ENCODE peak calls at places on chromosomes 4 and X, in seven cellular contexts. N is epithelial cell of prostate; B is NAMALWA; J is stimulated activated CD4-positive, alpha-beta T cell treated with anti-CD3 and anti-CD28 coated beads, Interleukin-4, amount 100 ng/mL, for 4 hours; A is right atrium auricular region; Z is stimulated activated CD8-positive, alpha-beta memory T cell treated with anti-CD3 and anti-CD28 coated beads, Interleukin-7, amount 100 ng/mL, for 24 hours; F is activated T-cell treated with anti-CD3 and anti-CD28 coated beads for 1 hour. Y is an unnamed sample.

GRCh38 chr4:181821039-181822004 is 421.9 kb upstream of the TENM3 start:
- DNase-seq in A (no peak), Z (no peak), N (peak), J (no peak), F (no peak), B (no peak), Y (no peak)

GRCh38 chrX:47217121-47217851 is 1.2 kb upstream of the CDK16 start:
- DNase-seq in N (no peak), B (peak), F (no peak), J (peak), A (no peak), Z (no peak), Y (no peak)

GRCh38 chr4:42632653-42633382 is 24.1 kb downstream of the ATP8A1 start:
- DNase-seq in Z (no peak), A (no peak), F (no peak), B (no peak), J (no peak), N (no peak), Y (no peak)

GRCh38 chrX:2696698-2697215 is 5.7 kb downstream of the CD99 start:
- DNase-seq in B (peak), J (peak), A (no peak), F (peak), Z (no peak), N (peak), Y (no peak)

GRCh38 chr4:4225915-4226605 is 669 bp downstream of the OTOP1 start:
- DNase-seq in Z (no peak), J (no peak), F (no peak), A (no peak), B (no peak), N (no peak), Y (no peak)

GRCh38 chr4:75376543-75376942 is 137.7 kb downstream of the RCHY1 start:
- DNase-seq in J (no peak), B (no peak), A (no peak), N (no peak), F (no peak), Z (no peak), Y (no peak)

GRCh38 chr4:116122131-116122530 is 963.2 kb downstream of the TRAM1L1 start:
- DNase-seq in N (peak), J (no peak), F (no peak), Z (no peak), A (no peak), B (no peak), Y (no peak)

GRCh38 chr4:4386736-4387392 is at the start of gene NSG1:
- DNase-seq in F (peak), A (no peak), Z (no peak), B (no peak), N (peak), J (peak), Y (peak)

GRCh38 chr4:183861426-183861825 is 43.7 kb upstream of the STOX2 start:
- DNase-seq in N (no peak), J (no peak), F (no peak), Z (no peak), A (no peak), B (no peak), Y (no peak)

GRCh38 chr4:14695411-14695810 is 306.9 kb upstream of the CPEB2 start:
- DNase-seq in J (no peak), B (no peak), N (no peak), F (no peak), A (no peak), Z (no peak), Y (no peak)

GRCh38 chr4:165627128-165627527 is 245.9 kb upstream of the TLL1 start:
- DNase-seq in A (no peak), F (no peak), B (no peak), Z (no peak), N (no peak), J (no peak), Y (no peak)

GRCh38 chr4:105274504-105274903 is 127.8 kb downstream of the TET2 start:
- DNase-seq in B (no peak), N (no peak), A (no peak), Z (no peak), F (no peak), J (no peak), Y (no peak)

GRCh38 chr4:16237715-16238114 is 11.4 kb upstream of the TAPT1 start:
- DNase-seq in Z (no peak), B (no peak), J (no peak), A (no peak), N (no peak), F (no peak), Y (no peak)

GRCh38 chrX:84118769-84119168 is 69.2 kb downstream of the RPS6KA6 start:
- DNase-seq in Z (no peak), B (no peak), J (no peak), N (peak), F (no peak), A (no peak), Y (no peak)

GRCh38 chr4:39636786-39637185 is 1.9 kb downstream of the SMIM14 start:
- DNase-seq in N (no peak), F (no peak), B (peak), J (no peak), A (no peak), Z (no peak), Y (no peak)

GRCh38 chrX:138638996-138639395 is 72.5 kb downstream of the FGF13 start:
- DNase-seq in Z (no peak), N (no peak), B (no peak), A (no peak), F (no peak), J (no peak), Y (no peak)

GRCh38 chrX:107716045-107716684 is 59.4 kb downstream of the TSC22D3 start:
- DNase-seq in B (no peak), A (no peak), N (no peak), F (no peak), J (no peak), Z (no peak), Y (peak)

GRCh38 chrX:102067966-102068723 is 57.3 kb upstream of the TCEAL2 start:
- DNase-seq in A (no peak), B (peak), F (no peak), N (no peak), J (no peak), Z (no peak), Y (no peak)

GRCh38 chrX:78747471-78747870 is at the start of gene LPAR4:
- DNase-seq in Z (no peak), F (no peak), J (no peak), A (no peak), B (no peak), N (no peak), Y (no peak)

GRCh38 chr4:38387348-38387747 is 276.7 kb upstream of the KLF3 start:
- DNase-seq in B (no peak), N (no peak), A (peak), J (no peak), F (no peak), Z (no peak), Y (no peak)

GRCh38 chrX:11499076-11500044 is 166.4 kb downstream of the ARHGAP6 start:
- DNase-seq in B (no peak), F (no peak), N (no peak), J (no peak), Z (no peak), A (no peak), Y (no peak)

GRCh38 chrX:153794897-153795816 is 689 bp downstream of the SSR4 start:
- DNase-seq in B (no peak), N (no peak), A (no peak), J (peak), Z (peak), F (peak), Y (no peak)

GRCh38 chrX:8084023-8084422 is 87.0 kb downstream of the VCX2 start:
- DNase-seq in N (no peak), B (no peak), F (no peak), J (no peak), A (no peak), Z (no peak), Y (no peak)

GRCh38 chrX:73913580-73913979 is 350.6 kb downstream of the CHIC1 start:
- DNase-seq in A (no peak), B (no peak), F (no peak), J (no peak), Z (no peak), N (no peak), Y (no peak)

GRCh38 chrX:153353416-153353815 is 19.5 kb downstream of the ZNF275 start:
- DNase-seq in A (no peak), B (no peak), Z (no peak), N (no peak), J (no peak), F (no peak), Y (no peak)

GRCh38 chr4:121736735-121737351 is 28.1 kb downstream of the SMIM43 start:
- DNase-seq in F (no peak), J (no peak), B (peak), Z (no peak), N (no peak), A (no peak), Y (no peak)

GRCh38 chr4:186200436-186201409 is 9.4 kb downstream of the CYP4V2 start:
- DNase-seq in J (no peak), Z (no peak), B (no peak), N (no peak), A (no peak), F (no peak), Y (no peak)

GRCh38 chrX:17635231-17635630 is 102.1 kb upstream of the SCML1 start:
- DNase-seq in N (no peak), B (peak), J (no peak), A (no peak), Z (no peak), F (no peak), Y (no peak)

GRCh38 chrX:12239356-12240082 is 101.2 kb downstream of the FRMPD4 start:
- DNase-seq in F (no peak), J (no peak), B (no peak), A (no peak), Z (no peak), N (no peak), Y (no peak)

GRCh38 chr4:171621646-171622045 is 191.6 kb upstream of the GALNTL6 start:
- DNase-seq in F (no peak), A (no peak), Z (no peak), B (no peak), N (no peak), J (no peak), Y (no peak)

GRCh38 chrX:37627602-37628001 is 56.1 kb downstream of the LANCL3 start:
- DNase-seq in B (no peak), Z (no peak), J (no peak), A (no peak), N (peak), F (no peak), Y (no peak)

GRCh38 chr4:40629401-40630334 is at the start of gene RBM47:
- DNase-seq in N (no peak), A (no peak), B (no peak), J (peak), Z (no peak), F (peak), Y (no peak)

GRCh38 chr4:128354205-128354821 is 66.7 kb upstream of the PGRMC2 start:
- DNase-seq in B (no peak), Z (no peak), A (no peak), J (no peak), N (no peak), F (no peak), Y (no peak)

GRCh38 chr4:182808673-182809416 is 108.3 kb downstream of the DCTD start:
- DNase-seq in B (peak), A (no peak), J (peak), Z (peak), F (peak), N (no peak), Y (peak)

GRCh38 chrX:134324359-134324758 is 87.4 kb downstream of the CCDC160 start:
- DNase-seq in F (no peak), B (peak), A (no peak), Z (no peak), J (no peak), N (no peak), Y (no peak)

GRCh38 chrX:16826207-16826606 is 39.9 kb downstream of the TXLNG start:
- DNase-seq in B (peak), Z (no peak), N (no peak), J (no peak), A (no peak), F (no peak), Y (no peak)

GRCh38 chr4:2416564-2417195 is 1.8 kb downstream of the ZFYVE28 start:
- DNase-seq in N (no peak), B (no peak), A (no peak), J (no peak), F (no peak), Z (no peak), Y (no peak)

GRCh38 chrX:155235891-155236290 is 19.6 kb downstream of the VBP1 start:
- DNase-seq in B (no peak), A (no peak), F (no peak), Z (no peak), J (no peak), N (peak), Y (no peak)